ENCODE peak calls at places on chromosome 11, in eight cellular contexts. Z is stomach, M is A549, O is NB4, X is foreskin fibroblast, R is astrocyte of the cerebellum, Y is IMR-90, K is choroid plexus epithelial cell. W is an unnamed sample.

GRCh38 chr11:78319453-78319955 is 98.1 kb downstream of the GAB2 start:
- DNase-seq in Z (no peak), X (no peak), O (no peak), K (no peak), R (no peak), Y (peak), M (no peak), W (peak)

GRCh38 chr11:125263268-125263790 is 98.8 kb downstream of the PKNOX2 start:
- DNase-seq in K (peak), X (peak), Y (peak), O (no peak), M (no peak), R (peak), Z (peak), W (peak)

GRCh38 chr11:27204527-27204926 is 158.5 kb downstream of the CCDC34 start:
- DNase-seq in Z (no peak), R (no peak), K (peak), Y (no peak), X (no peak), O (peak), M (peak), W (peak)

GRCh38 chr11:78541537-78541936 is 33.1 kb downstream of the NARS2 start:
- DNase-seq in Z (no peak), X (no peak), R (no peak), Y (no peak), K (no peak), M (no peak), O (no peak), W (no peak)

GRCh38 chr11:11028017-11028692 is 170.3 kb upstream of the ZBED5 start:
- DNase-seq in Y (peak), K (peak), M (peak), X (no peak), O (peak), R (peak), Z (peak), W (peak)

GRCh38 chr11:17423533-17424310 is 35.3 kb upstream of the KCNJ11 start:
- DNase-seq in R (no peak), M (peak), X (no peak), Y (no peak), Z (peak), O (no peak), K (no peak), W (no peak)

GRCh38 chr11:2100361-2101170 is 38.6 kb downstream of the IGF2 start:
- DNase-seq in Y (no peak), O (no peak), R (no peak), Z (peak), X (no peak), K (no peak), M (no peak), W (no peak)

GRCh38 chr11:86442420-86442819 is 67.7 kb downstream of the CCDC81 start:
- DNase-seq in R (no peak), X (no peak), Z (no peak), O (no peak), K (peak), Y (peak), M (peak), W (peak)

GRCh38 chr11:129368889-129369672 is 6.6 kb upstream of the BARX2 start:
- DNase-seq in K (no peak), X (no peak), M (no peak), R (no peak), Z (peak), O (no peak), Y (no peak), W (no peak)

GRCh38 chr11:36041988-36042606 is 98.2 kb downstream of the LDLRAD3 start:
- DNase-seq in R (no peak), K (peak), M (peak), Y (no peak), X (no peak), O (peak), Z (no peak), W (peak)

GRCh38 chr11:123063396-123064267 is 1.7 kb upstream of the HSPA8 start:
- DNase-seq in Y (peak), M (peak), K (peak), X (peak), Z (peak), R (peak), O (peak), W (peak)

GRCh38 chr11:28701760-28702449 is 593.7 kb downstream of the METTL15 start:
- DNase-seq in M (peak), R (no peak), O (no peak), Y (no peak), Z (peak), X (peak), K (no peak), W (no peak)

GRCh38 chr11:130873766-130874165 is 42.5 kb downstream of the SNX19 start:
- DNase-seq in K (peak), Z (no peak), Y (peak), X (peak), R (no peak), M (no peak), O (no peak), W (peak)

GRCh38 chr11:69984457-69985261 is 93.5 kb upstream of the ANO1 start:
- DNase-seq in R (no peak), M (no peak), K (no peak), X (no peak), Z (no peak), O (no peak), Y (no peak), W (no peak)

GRCh38 chr11:1757861-1758610 is 5.7 kb downstream of the CTSD start:
- DNase-seq in X (no peak), O (peak), Z (no peak), K (no peak), M (no peak), Y (no peak), R (no peak), W (no peak)

GRCh38 chr11:33630936-33631748 is 69.5 kb downstream of the C11orf91 start:
- DNase-seq in Z (no peak), O (no peak), M (no peak), K (no peak), Y (no peak), R (no peak), X (no peak), W (no peak)

GRCh38 chr11:126138636-126139540 is 72.6 kb downstream of the RPUSD4 start:
- DNase-seq in Z (no peak), M (no peak), Y (no peak), O (no peak), K (no peak), X (no peak), R (no peak), W (no peak)

GRCh38 chr11:119844808-119845207 is 115.8 kb upstream of the NECTIN1 start:
- DNase-seq in Z (no peak), Y (no peak), M (no peak), O (no peak), R (no peak), K (no peak), X (no peak), W (no peak)

GRCh38 chr11:77156396-77157195 is 28.6 kb downstream of the MYO7A start:
- DNase-seq in M (no peak), O (no peak), R (no peak), Z (no peak), X (no peak), K (no peak), Y (no peak), W (no peak)

DNA sequence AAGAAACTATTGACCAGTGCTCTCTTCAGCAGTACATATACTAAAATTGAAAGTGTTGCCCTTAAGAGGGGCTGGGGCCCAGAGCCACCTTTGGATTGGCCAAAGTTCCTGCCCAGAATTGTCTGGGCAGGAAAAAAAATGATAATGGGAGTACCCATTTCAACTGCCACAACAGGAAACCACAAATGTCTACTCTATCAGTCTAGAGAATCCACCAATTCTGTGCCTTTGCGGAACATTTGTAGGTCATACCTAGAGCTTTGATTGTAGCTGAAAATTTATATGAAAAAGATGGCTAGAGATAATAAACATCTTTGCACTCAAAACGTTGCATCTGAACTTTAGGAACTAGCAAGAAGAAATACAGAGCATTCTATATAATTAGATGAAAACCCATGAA is 69.4 kb downstream of the FAM76B start:
- DNase-seq in O (no peak), R (no peak), Z (no peak), K (no peak), Y (no peak), M (no peak), X (no peak), W (no peak)
- TF ChIP-seq CTCF in O (no peak), R (no peak), Z (no peak), K (no peak), Y (no peak), M (no peak), X (no peak), W (no peak)

DNA sequence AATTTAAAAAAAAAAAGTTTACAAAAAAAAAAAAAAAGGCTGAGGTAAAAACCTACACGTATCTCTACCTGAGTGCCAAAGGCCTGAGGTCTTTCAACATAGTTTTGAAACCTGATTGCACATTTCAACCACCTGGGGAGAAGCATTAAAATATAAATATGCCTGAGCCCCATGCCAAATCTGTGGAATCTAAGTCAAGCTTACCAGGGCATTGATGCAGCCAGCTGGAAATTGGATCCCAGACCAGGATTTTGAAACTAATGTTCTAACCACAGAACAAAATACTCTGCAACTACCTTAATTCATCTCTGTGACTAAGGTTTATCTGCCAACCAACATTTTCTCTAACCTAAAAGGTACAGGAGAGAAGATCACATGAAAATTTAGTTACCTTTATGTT is 38.8 kb upstream of the CHRNA10 start:
- DNase-seq in X (no peak), Z (no peak), R (peak), Y (peak), M (no peak), K (peak), O (no peak), W (peak)
- H3K4me3 ChIP-seq in X (no peak), Z (no peak), R (no peak), Y (no peak), M (no peak), K (no peak), O (no peak), W (no peak)

DNA sequence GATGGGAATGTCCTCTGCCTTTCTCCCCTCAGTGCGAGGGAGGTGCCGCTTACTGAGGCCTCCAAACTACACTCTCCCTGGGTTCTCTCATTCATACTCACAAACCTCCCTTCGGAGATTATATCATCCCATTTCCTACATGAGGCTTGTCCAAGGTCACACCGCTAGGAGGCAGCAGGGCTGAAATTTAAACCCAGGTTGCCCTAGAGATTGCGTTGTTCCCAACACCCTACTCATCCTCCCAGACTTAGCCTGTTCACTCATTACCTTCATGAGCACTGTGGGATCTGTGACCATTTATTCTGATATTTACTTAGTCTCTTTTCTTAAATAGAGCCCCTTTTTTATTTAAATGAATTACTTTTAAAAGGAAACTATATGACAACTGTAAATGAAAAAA is 31.1 kb downstream of the SDHAF2 start:
- DNase-seq in X (no peak), M (no peak), R (no peak), Y (no peak), Z (no peak), K (no peak), O (no peak), W (peak)
- TF ChIP-seq CTCF in X (no peak), M (no peak), R (no peak), Y (no peak), Z (no peak), K (peak), O (no peak), W (peak)

DNA sequence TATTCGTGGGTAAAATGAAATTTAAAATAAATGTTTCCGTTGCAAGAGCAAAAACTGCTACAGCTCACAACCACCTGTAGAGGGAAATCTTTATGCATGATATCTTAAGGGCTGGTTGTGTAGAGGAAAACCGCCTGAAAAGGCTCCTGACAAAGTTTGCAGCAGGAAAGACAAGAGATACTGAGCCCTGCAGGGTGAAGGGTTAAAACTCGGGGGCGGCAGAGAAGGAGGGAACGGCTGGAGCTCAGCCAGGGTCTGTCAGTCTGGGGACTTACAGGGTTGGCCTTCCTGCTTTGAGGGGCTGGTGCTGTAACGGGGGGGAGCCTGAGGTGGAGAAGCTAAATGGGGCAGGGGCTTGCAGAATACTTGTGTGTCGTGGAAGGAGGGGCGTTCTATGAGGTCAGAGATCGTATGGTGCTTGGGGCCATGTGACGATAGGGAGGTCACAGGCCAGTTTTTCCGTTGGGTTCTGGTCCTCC is 122.9 kb upstream of the HSD17B12 start:
- DNase-seq in K (peak), X (no peak), O (no peak), Y (no peak), Z (no peak), M (no peak), R (no peak), W (no peak)
- H3K4me3 ChIP-seq in K (no peak), X (no peak), O (no peak), Y (no peak), Z (peak), M (no peak), R (no peak), W (no peak)

GRCh38 chr11:110249066-110249465 is 47.3 kb downstream of the RDX start:
- DNase-seq in K (peak), O (no peak), R (peak), M (no peak), X (no peak), Z (no peak), Y (no peak), W (peak)
- TF ChIP-seq CTCF in K (peak), O (peak), R (peak), M (peak), X (peak), Z (no peak), Y (peak), W (peak)

GRCh38 chr11:48081151-48082010 is 101.0 kb downstream of the PTPRJ start:
- DNase-seq in X (peak), R (peak), O (peak), Y (peak), K (peak), Z (no peak), M (no peak), W (peak)
- H3K4me3 ChIP-seq in X (no peak), R (no peak), O (peak), Y (no peak), K (no peak), Z (no peak), M (no peak), W (peak)

DNA sequence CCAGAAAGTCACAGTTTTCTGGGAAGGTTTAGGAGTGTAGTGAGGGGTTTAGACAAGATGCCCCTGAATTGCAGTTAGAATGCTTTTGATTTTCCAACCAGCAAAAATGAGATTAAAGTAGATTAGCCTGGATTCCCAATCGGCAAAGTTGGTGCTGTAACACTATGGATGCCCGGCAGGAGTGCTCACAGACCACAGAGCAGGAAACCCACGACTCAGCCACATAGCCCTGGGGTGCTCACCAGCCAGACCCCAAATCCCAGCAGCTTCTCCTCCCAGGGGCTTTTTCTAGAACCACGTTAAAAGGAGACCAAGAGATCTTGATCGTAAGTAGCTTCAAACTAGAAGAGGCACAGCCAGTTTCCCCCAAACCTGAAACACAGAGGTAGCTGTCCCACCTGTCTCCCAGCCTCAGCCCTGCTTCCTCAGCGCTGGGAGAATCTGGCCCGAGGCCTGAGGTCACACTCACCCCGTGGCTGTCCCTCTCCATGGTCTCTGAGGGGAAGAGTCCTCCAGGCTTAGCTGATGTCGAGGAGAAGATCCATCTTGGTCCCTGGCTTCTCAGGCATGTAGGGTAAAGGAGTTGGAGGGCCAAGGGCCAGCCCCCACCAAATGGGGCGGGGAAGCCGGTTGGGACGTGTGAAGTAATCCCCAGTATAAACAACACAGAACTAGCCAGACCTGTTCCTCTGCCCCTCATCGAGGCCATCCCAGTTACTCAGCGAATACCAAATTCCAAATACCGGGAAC is at the start of gene TMPRSS13:
- DNase-seq in R (no peak), O (no peak), X (no peak), M (no peak), K (no peak), Z (no peak), Y (no peak), W (no peak)
- TF ChIP-seq CTCF in R (no peak), O (no peak), X (no peak), M (no peak), K (no peak), Z (no peak), Y (no peak), W (no peak)

GRCh38 chr11:117607449-117607848 is 189.6 kb downstream of the DSCAML1 start:
- DNase-seq in O (no peak), R (no peak), Y (no peak), K (no peak), M (no peak), Z (no peak), X (no peak), W (no peak)

GRCh38 chr11:117606807-117607206 is 190.2 kb downstream of the DSCAML1 start:
- DNase-seq in Y (no peak), M (no peak), K (no peak), Z (no peak), R (no peak), O (peak), X (no peak), W (no peak)

GRCh38 chr11:117612111-117612510 is 184.9 kb downstream of the DSCAML1 start:
- DNase-seq in O (no peak), M (no peak), Z (no peak), X (no peak), R (no peak), Y (no peak), K (no peak), W (no peak)

GRCh38 chr11:117610901-117611300 is 186.1 kb downstream of the DSCAML1 start:
- DNase-seq in R (no peak), K (peak), Z (no peak), X (no peak), M (no peak), Y (no peak), O (no peak), W (no peak)

DNA sequence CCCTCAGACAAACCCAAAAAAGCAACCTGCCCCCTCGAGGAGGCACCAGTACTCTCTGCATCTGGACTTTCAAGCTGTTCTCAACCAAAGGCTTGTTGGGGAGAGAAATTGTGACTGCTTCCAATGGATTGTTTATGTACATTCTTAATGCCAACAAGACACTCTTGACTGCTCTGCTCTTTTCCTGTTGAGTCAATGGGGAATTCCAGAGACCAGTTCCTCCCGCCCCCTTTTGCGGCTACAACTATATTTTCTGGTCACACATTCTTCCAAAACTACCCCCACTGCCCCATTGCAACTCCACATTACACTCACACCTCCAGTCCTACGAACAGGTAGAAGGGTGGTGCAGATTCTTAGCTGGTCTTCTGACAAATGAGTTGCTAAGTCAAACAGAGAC is 187.0 kb downstream of the DSCAML1 start:
- DNase-seq in R (no peak), O (no peak), Z (no peak), X (no peak), M (peak), Y (peak), K (peak), W (no peak)
- H3K4me3 ChIP-seq in R (no peak), O (no peak), Z (no peak), X (no peak), M (no peak), Y (no peak), K (no peak), W (no peak)

GRCh38 chr11:82867495-82868082 is 32.6 kb downstream of the PRCP start:
- DNase-seq in O (peak), Y (peak), R (peak), M (peak), Z (peak), X (peak), K (peak), W (peak)
- TF ChIP-seq CTCF in O (peak), Y (peak), R (peak), M (peak), Z (peak), X (peak), K (peak), W (peak)

GRCh38 chr11:111189466-111189865 is 56.1 kb upstream of the POU2AF2 start:
- DNase-seq in M (no peak), Z (no peak), R (no peak), X (no peak), Y (peak), O (no peak), K (peak), W (peak)

GRCh38 chr11:111185259-111185658 is 60.3 kb upstream of the POU2AF2 start:
- DNase-seq in X (peak), Y (peak), Z (no peak), M (no peak), O (no peak), K (peak), R (no peak), W (peak)

GRCh38 chr11:111183706-111184105 is 61.8 kb upstream of the POU2AF2 start:
- DNase-seq in Y (peak), Z (no peak), M (peak), R (no peak), X (peak), K (peak), O (no peak), W (peak)

DNA sequence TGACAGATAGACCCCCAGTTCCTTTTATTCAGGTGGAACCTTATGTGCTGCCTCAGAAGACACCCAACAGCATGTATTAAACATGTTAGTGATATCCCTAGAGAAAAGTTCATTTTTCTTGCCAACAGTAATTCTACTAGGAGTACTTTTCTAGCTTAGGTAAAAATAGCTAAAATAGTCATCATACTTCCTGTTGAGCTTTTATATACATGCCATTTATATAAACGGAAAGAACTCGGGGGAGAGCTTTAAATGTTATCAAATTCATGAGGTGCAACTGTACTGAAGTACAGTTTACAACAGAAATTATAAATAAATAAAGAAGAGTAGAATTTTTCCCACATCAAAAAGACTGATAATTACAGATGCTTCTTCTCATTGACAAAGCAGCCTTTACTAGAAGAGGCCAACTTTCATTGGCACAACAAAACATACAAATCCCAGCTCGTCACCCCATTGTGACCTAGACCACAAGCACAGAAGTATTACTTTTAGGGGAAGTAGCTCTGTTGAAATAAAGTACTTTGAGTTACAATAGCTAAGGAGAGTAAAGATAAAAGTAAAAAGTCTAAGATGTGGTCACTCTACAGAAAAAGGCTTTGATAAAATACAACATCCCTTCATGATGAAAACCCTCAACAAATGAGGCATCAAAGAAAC is 59.1 kb upstream of the POU2AF2 start:
- DNase-seq in O (no peak), M (no peak), R (no peak), Y (peak), K (peak), X (no peak), Z (no peak), W (no peak)
- H3K4me3 ChIP-seq in O (no peak), M (no peak), R (no peak), Y (no peak), K (no peak), X (no peak), Z (no peak), W (no peak)